ENCODE peak calls at places on chromosomes 16 and 17, in ten cellular contexts. C, F, P, Z, X, J, V, Q, L and W are unnamed samples.

GRCh38 chr16:11201498-11202259 is 54.3 kb downstream of the SOCS1 start:
- DNase-seq in P (peak; percentile 67), L (no peak), X (peak; percentile 53), C (no peak), Q (no peak), F (peak; percentile 41), V (no peak), Z (peak; percentile 86), J (peak; percentile 80), W (peak; percentile 29)

GRCh38 chr17:13031718-13032350 is 14.0 kb upstream of the ELAC2 start:
- DNase-seq in X (no peak), F (peak; percentile 53), P (peak; percentile 10), Z (peak; percentile 86), V (peak; percentile 65), Q (peak; percentile 36), J (peak; percentile 52), L (peak; percentile 9), C (peak; percentile 45), W (peak; percentile 66)

GRCh38 chr16:619476-620100 is 11.2 kb upstream of the WFIKKN1 start:
- DNase-seq in L (no peak), Q (no peak), J (no peak), X (no peak), C (no peak), P (no peak), F (no peak), Z (no peak), V (no peak), W (no peak)

GRCh38 chr17:31433091-31433790 is 41.8 kb downstream of the RAB11FIP4 start:
- DNase-seq in Q (no peak), P (no peak), C (no peak), Z (no peak), F (no peak), X (no peak), J (no peak), L (peak; percentile 31), V (no peak), W (no peak)

GRCh38 chr16:72884037-72884436 is 163.9 kb downstream of the ZFHX3 start:
- DNase-seq in F (no peak), J (no peak), X (no peak), Q (no peak), V (no peak), Z (no peak), C (no peak), P (no peak), L (no peak), W (no peak)

GRCh38 chr16:48366165-48367093 is 18.8 kb downstream of the SIAH1 start:
- DNase-seq in X (peak; percentile 71), C (peak; percentile 33), F (peak; percentile 53), V (peak; percentile 70), P (peak; percentile 79), Q (peak; percentile 64), J (peak; percentile 53), L (peak; percentile 17), Z (peak; percentile 72), W (peak; percentile 78)

GRCh38 chr16:65069766-65070165 is 52.1 kb downstream of the CDH11 start:
- DNase-seq in C (no peak), Q (no peak), V (no peak), X (no peak), Z (no peak), L (no peak), F (no peak), P (no peak), J (no peak), W (no peak)

GRCh38 chr17:66285149-66285548 is 17.3 kb upstream of the PRKCA start:
- DNase-seq in X (no peak), L (no peak), Q (no peak), V (no peak), Z (no peak), P (no peak), F (no peak), J (no peak), C (no peak), W (no peak)

GRCh38 chr16:14268073-14268472 is 197.0 kb downstream of the MRTFB start:
- DNase-seq in J (no peak), P (no peak), L (no peak), V (no peak), X (no peak), C (no peak), Q (no peak), F (no peak), Z (no peak), W (no peak)

GRCh38 chr17:75625813-75626486 is 7.3 kb upstream of the SMIM5 start:
- DNase-seq in Z (peak; percentile 95), L (no peak), J (no peak), Q (no peak), C (no peak), V (no peak), F (no peak), X (no peak), P (peak; percentile 56), W (peak; percentile 44)

GRCh38 chr16:30896203-30896889 is at the start of gene CTF1:
- DNase-seq in F (peak; percentile 56), P (peak; percentile 39), Q (peak; percentile 62), Z (peak; percentile 93), J (peak; percentile 71), C (peak; percentile 76), X (no peak), L (no peak), V (peak; percentile 73), W (peak; percentile 71)

GRCh38 chr17:42527932-42528331 is 8.1 kb upstream of the NAGLU start:
- DNase-seq in V (no peak), Z (no peak), C (no peak), J (no peak), F (no peak), Q (no peak), X (no peak), L (no peak), P (peak; percentile 58), W (no peak)

GRCh38 chr17:17343896-17344506 is 40.8 kb downstream of the NT5M start:
- DNase-seq in P (no peak), J (peak; percentile 1), X (no peak), Q (no peak), C (no peak), Z (peak; percentile 39), V (peak; percentile 18), L (no peak), F (peak; percentile 20), W (no peak)

GRCh38 chr17:17108681-17109049 is 66.4 kb downstream of the MPRIP start:
- DNase-seq in C (no peak), P (no peak), V (no peak), F (peak; percentile 57), J (peak; percentile 44), X (no peak), Q (peak; percentile 58), Z (peak; percentile 73), L (no peak), W (no peak)

GRCh38 chr17:45740553-45741330 is 43.4 kb upstream of the CRHR1 start:
- DNase-seq in Z (peak; percentile 98), X (no peak), F (no peak), V (no peak), P (peak; percentile 35), C (no peak), Q (no peak), J (no peak), L (no peak), W (peak; percentile 46)

GRCh38 chr17:15457723-15458094 is 9.7 kb downstream of the CDRT4 start:
- DNase-seq in Q (no peak), F (no peak), J (no peak), L (no peak), P (no peak), Z (no peak), V (no peak), C (peak; percentile 68), X (no peak), W (no peak)

GRCh38 chr16:67562526-67562917 is at the start of gene CTCF:
- DNase-seq in C (peak; percentile 59), P (peak; percentile 70), Z (no peak), V (peak; percentile 92), L (peak; percentile 80), F (peak; percentile 85), X (no peak), Q (peak; percentile 88), J (peak; percentile 88), W (peak; percentile 90)

GRCh38 chr16:35792516-35793285 is 2333.3 kb downstream of the TP53TG3F start:
- DNase-seq in X (no peak), P (no peak), J (no peak), Q (no peak), L (no peak), Z (no peak), V (no peak), F (no peak), C (no peak), W (no peak)
- H3K9me3 ChIP-seq in X (no peaks in the 10 kb centered on the region), P (peaks cover 99% of the 10 kb centered on the region), J (no peaks in the 10 kb centered on the region), Q (no peaks in the 10 kb centered on the region), L (no peaks in the 10 kb centered on the region), Z (peaks cover 94% of the 10 kb centered on the region), V (no peaks in the 10 kb centered on the region), F (peaks cover 85% of the 10 kb centered on the region), C (peaks cover 30% of the 10 kb centered on the region), W (peaks cover 29% of the 10 kb centered on the region)

DNA sequence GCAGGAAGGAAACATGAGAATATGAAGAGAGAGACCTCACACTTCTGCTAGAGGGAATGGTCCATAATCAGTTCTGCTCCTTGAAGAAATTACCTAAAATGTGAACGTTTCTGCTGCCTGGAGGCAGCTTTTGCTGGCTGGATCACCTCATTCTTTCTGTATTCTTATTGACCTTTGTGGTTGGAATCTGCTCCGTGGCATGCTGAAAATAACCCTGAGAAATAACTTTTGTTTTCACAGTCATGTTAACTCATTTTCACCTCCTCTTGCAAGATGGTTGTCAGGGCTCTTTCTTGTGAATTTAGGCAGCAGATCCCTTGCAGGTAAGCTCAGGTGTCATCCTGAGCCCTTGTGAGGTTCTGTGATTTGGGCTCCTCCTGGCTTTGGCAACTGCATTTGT is 70.2 kb downstream of the IRF8 start:
- DNase-seq in Z (no peak), L (no peak), P (no peak), F (no peak), X (no peak), V (no peak), C (no peak), J (no peak), Q (no peak), W (no peak)
- H3K9me3 ChIP-seq in Z (no peaks in the 10 kb centered on the region), L (no peaks in the 10 kb centered on the region), P (peaks cover 4% of the 10 kb centered on the region), F (no peaks in the 10 kb centered on the region), X (no peaks in the 10 kb centered on the region), V (no peaks in the 10 kb centered on the region), C (no peaks in the 10 kb centered on the region), J (no peaks in the 10 kb centered on the region), Q (no peaks in the 10 kb centered on the region), W (no peaks in the 10 kb centered on the region)

DNA sequence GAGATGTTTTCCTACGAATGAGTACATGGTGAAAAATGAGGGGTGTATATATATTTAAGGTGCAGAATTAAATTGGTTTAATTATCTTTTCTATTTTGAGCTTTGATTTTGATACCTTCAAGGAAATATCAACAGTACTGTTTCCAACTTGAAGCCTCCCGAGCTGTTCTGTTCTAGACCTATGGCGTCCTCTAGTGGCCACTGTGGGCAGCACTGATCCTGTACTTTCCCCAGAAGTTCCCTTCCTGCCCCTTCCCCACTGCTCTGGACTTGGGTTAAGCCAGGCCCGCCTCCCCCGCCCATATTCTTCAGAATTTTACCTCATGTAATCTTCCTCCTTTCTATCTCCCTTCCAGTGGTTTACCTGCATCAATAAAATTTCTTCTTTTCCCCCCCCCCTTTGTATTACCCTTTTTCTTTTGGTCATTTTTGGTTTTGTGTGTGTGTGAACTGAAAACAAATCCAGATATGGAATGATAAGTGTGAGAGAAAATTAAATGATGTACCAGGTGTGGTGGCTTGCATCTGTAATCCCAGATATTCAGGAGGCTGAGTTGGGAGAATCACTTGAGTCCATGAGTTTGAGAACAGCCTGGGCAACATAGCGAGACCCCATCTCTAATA is 1643.5 kb downstream of the TP53TG3F start:
- DNase-seq in Q (no peak), V (no peak), F (no peak), P (peak; percentile 3), Z (no peak), L (no peak), J (no peak), X (peak; percentile 5), C (no peak), W (peak; percentile 1)
- H3K9me3 ChIP-seq in Q (no peaks in the 10 kb centered on the region), V (no peaks in the 10 kb centered on the region), F (peaks cover 37% of the 10 kb centered on the region), P (peaks cover 60% of the 10 kb centered on the region), Z (peaks cover 53% of the 10 kb centered on the region), L (no peaks in the 10 kb centered on the region), J (no peaks in the 10 kb centered on the region), X (no peaks in the 10 kb centered on the region), C (peaks cover 8% of the 10 kb centered on the region), W (peaks cover 13% of the 10 kb centered on the region)

GRCh38 chr16:88288303-88288702 is 94.5 kb upstream of the ZNF469 start:
- DNase-seq in C (no peak), Q (no peak), Z (no peak), L (no peak), J (no peak), X (no peak), V (no peak), F (no peak), P (no peak), W (no peak)
- H3K9me3 ChIP-seq in C (peaks cover 31% of the 10 kb centered on the region), Q (peaks cover 13% of the 10 kb centered on the region), Z (peaks cover 29% of the 10 kb centered on the region), L (peaks cover 5% of the 10 kb centered on the region), J (no peaks in the 10 kb centered on the region), X (no peaks in the 10 kb centered on the region), V (no peaks in the 10 kb centered on the region), F (peaks cover 25% of the 10 kb centered on the region), P (peaks cover 37% of the 10 kb centered on the region), W (peaks cover 12% of the 10 kb centered on the region)